ENCODE peak calls at places on chromosomes 4 and X, in seven cellular contexts. One of them, this sample, is unnamed.

GRCh38 chrX:1751781-1752180 is 136.9 kb downstream of the ASMT start:
- DNase-seq in stimulated activated naive CD8-positive, alpha-beta T cell treated with anti-CD3 and anti-CD28 coated beads, Interleukin-15, amount 100 ng/mL, for 72 hours: no peak
- DNase-seq in HTR-8/SVneo: no peak
- DNase-seq in stomach: no peak
- DNase-seq in activated naive CD4-positive, alpha-beta T cell treated with anti-CD3 and anti-CD28 coated beads for 36 hours: no peak
- DNase-seq in CD4-positive, CD25-positive, alpha-beta regulatory T cell: no peak
- DNase-seq in hippocampal formation: no peak
- DNase-seq in this sample: no peak

GRCh38 chr4:7703669-7704068 is 236.0 kb downstream of the AFAP1 start:
- DNase-seq in HTR-8/SVneo: no peak
- DNase-seq in stomach: no peak
- DNase-seq in hippocampal formation: no peak
- DNase-seq in activated naive CD4-positive, alpha-beta T cell treated with anti-CD3 and anti-CD28 coated beads for 36 hours: no peak
- DNase-seq in CD4-positive, CD25-positive, alpha-beta regulatory T cell: no peak
- DNase-seq in stimulated activated naive CD8-positive, alpha-beta T cell treated with anti-CD3 and anti-CD28 coated beads, Interleukin-15, amount 100 ng/mL, for 72 hours: no peak
- DNase-seq in this sample: peak

GRCh38 chrX:134911348-134911747 is 79.4 kb upstream of the SMIM10 start:
- DNase-seq in stomach: no peak
- DNase-seq in CD4-positive, CD25-positive, alpha-beta regulatory T cell: no peak
- DNase-seq in activated naive CD4-positive, alpha-beta T cell treated with anti-CD3 and anti-CD28 coated beads for 36 hours: no peak
- DNase-seq in stimulated activated naive CD8-positive, alpha-beta T cell treated with anti-CD3 and anti-CD28 coated beads, Interleukin-15, amount 100 ng/mL, for 72 hours: no peak
- DNase-seq in HTR-8/SVneo: no peak
- DNase-seq in hippocampal formation: no peak
- DNase-seq in this sample: no peak

GRCh38 chr4:136150046-136150445 is 1382.2 kb downstream of the PCDH18 start:
- DNase-seq in stimulated activated naive CD8-positive, alpha-beta T cell treated with anti-CD3 and anti-CD28 coated beads, Interleukin-15, amount 100 ng/mL, for 72 hours: no peak
- DNase-seq in CD4-positive, CD25-positive, alpha-beta regulatory T cell: no peak
- DNase-seq in activated naive CD4-positive, alpha-beta T cell treated with anti-CD3 and anti-CD28 coated beads for 36 hours: no peak
- DNase-seq in stomach: no peak
- DNase-seq in HTR-8/SVneo: no peak
- DNase-seq in hippocampal formation: no peak
- DNase-seq in this sample: no peak

GRCh38 chrX:48965959-48966358 is 5.7 kb downstream of the KCND1 start:
- DNase-seq in stimulated activated naive CD8-positive, alpha-beta T cell treated with anti-CD3 and anti-CD28 coated beads, Interleukin-15, amount 100 ng/mL, for 72 hours: no peak
- DNase-seq in stomach: no peak
- DNase-seq in hippocampal formation: no peak
- DNase-seq in HTR-8/SVneo: no peak
- DNase-seq in activated naive CD4-positive, alpha-beta T cell treated with anti-CD3 and anti-CD28 coated beads for 36 hours: no peak
- DNase-seq in CD4-positive, CD25-positive, alpha-beta regulatory T cell: no peak
- DNase-seq in this sample: no peak

GRCh38 chrX:124651031-124651430 is 304.7 kb downstream of the SH2D1A start:
- DNase-seq in activated naive CD4-positive, alpha-beta T cell treated with anti-CD3 and anti-CD28 coated beads for 36 hours: no peak
- DNase-seq in CD4-positive, CD25-positive, alpha-beta regulatory T cell: no peak
- DNase-seq in stimulated activated naive CD8-positive, alpha-beta T cell treated with anti-CD3 and anti-CD28 coated beads, Interleukin-15, amount 100 ng/mL, for 72 hours: no peak
- DNase-seq in stomach: no peak
- DNase-seq in hippocampal formation: no peak
- DNase-seq in HTR-8/SVneo: no peak
- DNase-seq in this sample: no peak

GRCh38 chr4:70844180-70844579 is 4.5 kb upstream of the GRSF1 start:
- DNase-seq in CD4-positive, CD25-positive, alpha-beta regulatory T cell: no peak
- DNase-seq in activated naive CD4-positive, alpha-beta T cell treated with anti-CD3 and anti-CD28 coated beads for 36 hours: no peak
- DNase-seq in HTR-8/SVneo: no peak
- DNase-seq in stimulated activated naive CD8-positive, alpha-beta T cell treated with anti-CD3 and anti-CD28 coated beads, Interleukin-15, amount 100 ng/mL, for 72 hours: peak
- DNase-seq in hippocampal formation: no peak
- DNase-seq in stomach: no peak
- DNase-seq in this sample: no peak

GRCh38 chrX:110847334-110847733 is 51.7 kb upstream of the CHRDL1 start:
- DNase-seq in hippocampal formation: no peak
- DNase-seq in CD4-positive, CD25-positive, alpha-beta regulatory T cell: no peak
- DNase-seq in HTR-8/SVneo: peak
- DNase-seq in activated naive CD4-positive, alpha-beta T cell treated with anti-CD3 and anti-CD28 coated beads for 36 hours: no peak
- DNase-seq in stimulated activated naive CD8-positive, alpha-beta T cell treated with anti-CD3 and anti-CD28 coated beads, Interleukin-15, amount 100 ng/mL, for 72 hours: peak
- DNase-seq in stomach: no peak
- DNase-seq in this sample: peak

GRCh38 chr4:48779095-48779997 is 733 bp downstream of the FRYL start:
- DNase-seq in CD4-positive, CD25-positive, alpha-beta regulatory T cell: peak
- DNase-seq in activated naive CD4-positive, alpha-beta T cell treated with anti-CD3 and anti-CD28 coated beads for 36 hours: peak
- DNase-seq in stimulated activated naive CD8-positive, alpha-beta T cell treated with anti-CD3 and anti-CD28 coated beads, Interleukin-15, amount 100 ng/mL, for 72 hours: peak
- DNase-seq in stomach: peak
- DNase-seq in HTR-8/SVneo: peak
- DNase-seq in hippocampal formation: peak
- DNase-seq in this sample: peak